ENCODE peak calls at places on chromosome 6, in eight cellular contexts. M is stomach, B is AG04450, W is uterus, D is lung, I is K562, L is A549, C is heart right ventricle. X is an unnamed sample.
A peak's percentile ranks its signal among the peaks of the same experiment; 100 is the strongest.

GRCh38 chr6:162907876-162908481 is 180.2 kb downstream of the PACRG start:
- DNase-seq in C (no peak), D (no peak), L (peak; percentile 52), B (no peak), I (peak; percentile 44), W (no peak), M (no peak), X (no peak)

GRCh38 chr6:158081657-158081935 is 86.5 kb downstream of the SERAC1 start:
- DNase-seq in M (no peak), C (no peak), L (no peak), I (no peak), D (no peak), W (no peak), B (no peak), X (no peak)

GRCh38 chr6:41392249-41392648 is 56.8 kb downstream of the NCR2 start:
- DNase-seq in D (no peak), B (no peak), I (no peak), C (no peak), M (no peak), W (no peak), L (no peak), X (no peak)

GRCh38 chr6:75334266-75335040 is 49.9 kb upstream of the TMEM30A start:
- DNase-seq in C (peak; percentile 22), B (peak; percentile 27), I (no peak), W (peak; percentile 42), M (no peak), L (peak; percentile 31), D (no peak), X (no peak)

GRCh38 chr6:143620461-143620860 is 57.3 kb upstream of the PHACTR2 start:
- DNase-seq in W (no peak), C (no peak), D (no peak), B (no peak), L (no peak), I (no peak), M (no peak), X (no peak)

GRCh38 chr6:148445620-148446019 is 103.0 kb downstream of the SASH1 start:
- DNase-seq in M (no peak), I (no peak), C (no peak), W (no peak), L (no peak), B (no peak), D (no peak), X (no peak)

GRCh38 chr6:34226731-34227586 is 9.7 kb upstream of the HMGA1 start:
- DNase-seq in C (no peak), B (no peak), W (no peak), I (no peak), D (no peak), L (no peak), M (no peak), X (no peak)

GRCh38 chr6:152576525-152576924 is 60.6 kb downstream of the SYNE1 start:
- DNase-seq in W (no peak), B (no peak), D (no peak), C (no peak), M (no peak), L (no peak), I (no peak), X (no peak)

GRCh38 chr6:124310139-124310538 is 506.5 kb downstream of the NKAIN2 start:
- DNase-seq in D (no peak), M (no peak), L (no peak), W (no peak), B (no peak), I (no peak), C (no peak), X (no peak)

GRCh38 chr6:45548657-45549515 is 171.2 kb upstream of the SUPT3H start:
- DNase-seq in I (no peak), L (no peak), W (no peak), M (no peak), B (no peak), D (no peak), C (no peak), X (no peak)

GRCh38 chr6:79373246-79373645 is 138.8 kb upstream of the HMGN3 start:
- DNase-seq in C (no peak), W (no peak), D (peak; percentile 30), I (no peak), B (no peak), M (peak; percentile 53), L (no peak), X (no peak)

GRCh38 chr6:95249176-95249575 is 328.2 kb upstream of the MANEA start:
- DNase-seq in I (no peak), B (peak; percentile 6), D (no peak), M (no peak), C (no peak), L (peak; percentile 36), W (no peak), X (no peak)

GRCh38 chr6:26071135-26071534 is 16.1 kb upstream of the HFE start:
- DNase-seq in D (no peak), B (no peak), W (no peak), I (peak; percentile 65), M (no peak), L (no peak), C (no peak), X (no peak)

GRCh38 chr6:166278579-166279392 is 29.4 kb downstream of the PRR18 start:
- DNase-seq in I (no peak), W (no peak), C (no peak), B (no peak), M (no peak), D (no peak), L (no peak), X (no peak)

GRCh38 chr6:151494235-151494950 is 576 bp downstream of the CCDC170 start:
- DNase-seq in L (peak; percentile 63), B (no peak), M (peak; percentile 43), I (no peak), W (peak; percentile 48), C (peak; percentile 25), D (peak; percentile 33), X (no peak)

GRCh38 chr6:145865175-145865574 is 50.6 kb upstream of the FBXO30 start:
- DNase-seq in B (no peak), M (no peak), I (no peak), W (no peak), D (no peak), L (no peak), C (no peak), X (no peak)

GRCh38 chr6:169221264-169221663 is 32.4 kb downstream of the THBS2 start:
- DNase-seq in M (no peak), L (no peak), W (no peak), C (no peak), I (no peak), B (no peak), D (no peak), X (no peak)

GRCh38 chr6:36376183-36376582 is 11.3 kb downstream of the ETV7 start:
- DNase-seq in B (no peak), M (no peak), C (no peak), D (no peak), L (no peak), W (no peak), I (no peak), X (no peak)

GRCh38 chr6:50591135-50591534 is 122.2 kb upstream of the TFAP2D start:
- DNase-seq in I (no peak), M (no peak), C (no peak), L (no peak), B (no peak), W (no peak), D (no peak), X (no peak)

GRCh38 chr6:127484207-127484858 is 25.1 kb upstream of the KIAA0408 start:
- DNase-seq in C (no peak), M (no peak), I (no peak), L (peak; percentile 23), B (no peak), D (no peak), W (no peak), X (no peak)
- H3K27ac ChIP-seq in C (no peak overlapping the region), M (no peak overlapping the region), I (no peak overlapping the region), L (peak overlapping the region; percentile 69), B (no peak overlapping the region), D (no peak overlapping the region), W (peak overlapping the region; percentile 28), X (no peak overlapping the region)

GRCh38 chr6:43575772-43576551 is at the start of the genes POLH and XPO5:
- DNase-seq in M (peak; percentile 95), I (peak; percentile 99), L (peak; percentile 91), B (peak; percentile 72), W (peak; percentile 84), C (peak; percentile 88), D (peak; percentile 90), X (peak; percentile 90)
- TF ChIP-seq CTCF in M (no peak), I (peak; percentile 35), L (no peak), B (peak; percentile 32), W (peak; percentile 39), C (peak; percentile 37), D (no peak), X (no peak)

GRCh38 chr6:159102373-159103160 is 57.8 kb upstream of the TAGAP start:
- DNase-seq in D (no peak), L (no peak), M (no peak), C (no peak), I (no peak), W (no peak), B (no peak), X (peak; percentile 31)

GRCh38 chr6:159103396-159104162 is 58.8 kb upstream of the TAGAP start:
- DNase-seq in I (no peak), D (no peak), W (no peak), C (no peak), B (no peak), L (no peak), M (no peak), X (peak; percentile 70)

GRCh38 chr6:159104931-159105330 is 60.1 kb upstream of the TAGAP start:
- DNase-seq in M (no peak), D (no peak), I (no peak), L (no peak), W (no peak), C (no peak), B (no peak), X (peak; percentile 43)

GRCh38 chr6:159105716-159106115 is 60.9 kb upstream of the TAGAP start:
- DNase-seq in C (no peak), M (no peak), I (no peak), D (no peak), L (no peak), B (no peak), W (no peak), X (no peak)

GRCh38 chr6:159104163-159104885 is 59.5 kb upstream of the TAGAP start:
- DNase-seq in C (peak; percentile 43), I (peak; percentile 66), B (no peak), W (peak; percentile 54), L (peak; percentile 30), M (peak; percentile 76), D (peak; percentile 69), X (peak; percentile 73)
- H3K27ac ChIP-seq in C (no peak overlapping the region), I (no peak overlapping the region), B (no peak overlapping the region), W (no peak overlapping the region), L (no peak overlapping the region), M (no peak overlapping the region), D (no peak overlapping the region), X (no peak overlapping the region)

DNA sequence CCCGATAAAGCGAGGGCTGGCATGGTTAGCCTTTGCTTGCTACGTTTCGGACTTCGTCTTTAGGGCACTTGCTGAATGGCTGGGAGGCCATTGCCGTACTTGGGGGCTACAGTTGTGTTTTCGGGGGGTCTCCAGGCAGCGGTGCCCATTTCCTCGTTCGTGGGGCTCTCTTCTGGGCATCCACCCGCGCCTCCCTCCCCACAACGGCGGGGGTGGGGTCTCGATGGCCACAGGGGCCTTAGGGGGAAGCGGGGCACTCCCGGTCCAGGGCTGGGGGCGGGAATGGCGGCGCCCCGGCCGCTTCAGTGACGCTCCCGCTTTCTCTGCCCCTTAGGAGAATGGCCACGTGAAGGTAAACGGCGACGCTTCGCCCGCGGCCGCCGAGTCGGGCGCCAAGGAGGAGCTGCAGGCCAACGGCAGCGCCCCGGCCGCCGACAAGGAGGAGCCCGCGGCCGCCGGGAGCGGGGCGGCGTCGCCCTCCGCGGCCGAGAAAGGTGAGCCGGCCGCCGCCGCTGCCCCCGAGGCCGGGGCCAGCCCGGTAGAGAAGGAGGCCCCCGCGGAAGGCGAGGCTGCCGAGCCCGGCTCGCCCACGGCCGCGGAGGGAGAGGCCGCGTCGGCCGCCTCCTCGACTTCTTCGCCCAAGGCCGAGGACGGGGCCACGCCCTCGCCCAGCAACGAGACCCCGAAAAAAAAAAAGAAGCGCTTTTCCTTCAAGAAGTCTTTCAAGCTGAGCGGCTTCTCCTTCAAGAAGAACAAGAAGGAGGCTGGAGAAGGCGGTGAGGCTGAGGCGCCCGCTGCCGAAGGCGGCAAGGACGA is 2.4 kb downstream of the MARCKS start:
- DNase-seq in W (peak; percentile 31), I (no peak), C (peak; percentile 20), L (peak; percentile 33), B (no peak), D (no peak), M (peak; percentile 52), X (no peak)
- TF ChIP-seq CTCF in W (no peak), I (no peak), C (no peak), L (no peak), B (no peak), D (no peak), M (no peak), X (no peak)

X was measured in coronary artery.